ENCODE peak calls at places on chromosome 7, in eight cellular contexts. Q is mesenteric fat pad; J is NCI-H460; E is posterior cingulate gyrus; P is activated CD4-positive, alpha-beta memory T cell treated with anti-CD3 and anti-CD28 coated beads, Interleukin-2, amount 10 ng/mL, durations not matched to agents 7 days and 5 days; D is progenitor cell of endocrine pancreas; F is heart right ventricle; Y is immature natural killer cell. K is an unnamed sample.

GRCh38 chr7:74064696-74065095 is 18.9 kb upstream of the LIMK1 start:
- DNase-seq in Q (no peak), J (no peak), E (no peak), P (no peak), D (no peak), F (no peak), Y (no peak), K (no peak)

GRCh38 chr7:31767686-31768358 is 80.8 kb downstream of the PPP1R17 start:
- DNase-seq in Q (no peak), J (no peak), E (no peak), P (no peak), D (no peak), F (no peak), Y (no peak), K (no peak)

GRCh38 chr7:137846588-137847417 is at the start of gene DGKI:
- DNase-seq in Q (no peak), J (no peak), E (peak), P (no peak), D (peak), F (peak), Y (peak), K (peak)

GRCh38 chr7:142299226-142299625 is 41.4 kb upstream of the PRSS58 start:
- DNase-seq in Q (no peak), J (no peak), E (no peak), P (no peak), D (no peak), F (no peak), Y (no peak), K (no peak)

GRCh38 chr7:142357953-142358520 is 100.2 kb upstream of the PRSS58 start:
- DNase-seq in Q (no peak), J (peak), E (no peak), P (peak), D (no peak), F (no peak), Y (no peak), K (peak)

GRCh38 chr7:155377837-155378579 is 79.9 kb upstream of the EN2 start:
- DNase-seq in Q (no peak), J (no peak), E (peak), P (no peak), D (no peak), F (no peak), Y (no peak), K (peak)

GRCh38 chr7:20591086-20591485 is 24.4 kb upstream of the ABCB5 start:
- DNase-seq in Q (no peak), J (no peak), E (no peak), P (no peak), D (no peak), F (no peak), Y (no peak), K (no peak)

GRCh38 chr7:82141427-82141826 is 302.1 kb downstream of the CACNA2D1 start:
- DNase-seq in Q (no peak), J (no peak), E (no peak), P (no peak), D (no peak), F (no peak), Y (no peak), K (no peak)

GRCh38 chr7:24249266-24249665 is 34.7 kb upstream of the NPY start:
- DNase-seq in Q (no peak), J (no peak), E (no peak), P (no peak), D (no peak), F (no peak), Y (no peak), K (no peak)

GRCh38 chr7:84790873-84791272 is 396.0 kb downstream of the SEMA3D start:
- DNase-seq in Q (no peak), J (no peak), E (no peak), P (no peak), D (no peak), F (no peak), Y (no peak), K (no peak)

GRCh38 chr7:114789161-114789560 is 132.7 kb upstream of the MDFIC start:
- DNase-seq in Q (no peak), J (no peak), E (no peak), P (no peak), D (no peak), F (no peak), Y (no peak), K (no peak)

GRCh38 chr7:47690902-47691558 is 109.1 kb upstream of the TNS3 start:
- DNase-seq in Q (peak), J (no peak), E (no peak), P (no peak), D (no peak), F (no peak), Y (no peak), K (no peak)

GRCh38 chr7:19519443-19519977 is 189.3 kb downstream of the POLR1F start:
- DNase-seq in Q (no peak), J (no peak), E (no peak), P (no peak), D (no peak), F (peak), Y (no peak), K (no peak)

GRCh38 chr7:139687206-139687954 is 90.4 kb downstream of the HIPK2 start:
- DNase-seq in Q (no peak), J (no peak), E (no peak), P (no peak), D (no peak), F (no peak), Y (no peak), K (no peak)

GRCh38 chr7:48074231-48074654 is 14.8 kb upstream of the UPP1 start:
- DNase-seq in Q (no peak), J (no peak), E (no peak), P (no peak), D (no peak), F (no peak), Y (no peak), K (no peak)

GRCh38 chr7:151592868-151593486 is 73.3 kb upstream of the RHEB start:
- DNase-seq in Q (no peak), J (no peak), E (no peak), P (no peak), D (no peak), F (no peak), Y (no peak), K (no peak)

GRCh38 chr7:154914580-154915380 is 88.1 kb downstream of the PAXIP1 start:
- DNase-seq in Q (peak), J (no peak), E (peak), P (no peak), D (no peak), F (no peak), Y (no peak), K (no peak)

GRCh38 chr7:65477326-65477725 is 103.7 kb downstream of the ZNF92 start:
- DNase-seq in Q (no peak), J (no peak), E (no peak), P (no peak), D (no peak), F (no peak), Y (no peak), K (peak)

GRCh38 chr7:122262246-122262645 is 42.3 kb downstream of the FEZF1 start:
- DNase-seq in Q (no peak), J (no peak), E (no peak), P (no peak), D (no peak), F (no peak), Y (no peak), K (no peak)

GRCh38 chr7:97731736-97732370 is at the start of gene TAC1:
- DNase-seq in Q (no peak), J (no peak), E (peak), P (no peak), D (peak), F (no peak), Y (no peak), K (peak)

GRCh38 chr7:42426163-42426562 is 189.2 kb upstream of the GLI3 start:
- DNase-seq in Q (no peak), J (no peak), E (no peak), P (no peak), D (no peak), F (no peak), Y (no peak), K (no peak)

GRCh38 chr7:92766461-92767003 is 69.8 kb downstream of the CDK6 start:
- DNase-seq in Q (no peak), J (peak), E (no peak), P (no peak), D (no peak), F (no peak), Y (no peak), K (no peak)

GRCh38 chr7:128045766-128046165 is 14.5 kb upstream of the LRRC4 start:
- DNase-seq in Q (no peak), J (no peak), E (no peak), P (no peak), D (no peak), F (no peak), Y (no peak), K (no peak)

GRCh38 chr7:38681882-38682281 is 50.7 kb upstream of the AMPH start:
- DNase-seq in Q (no peak), J (no peak), E (no peak), P (no peak), D (no peak), F (no peak), Y (no peak), K (no peak)

GRCh38 chr7:150375662-150376521 is 3.2 kb upstream of the ZNF775 start:
- DNase-seq in Q (peak), J (no peak), E (no peak), P (no peak), D (no peak), F (no peak), Y (no peak), K (no peak)